ENCODE peak calls at places on chromosomes 13 and 19, in four cellular contexts. O, R, D and W are unnamed samples.
A peak's percentile ranks its signal among the peaks of the same experiment; 100 is the strongest.

GRCh38 chr19:45569619-45570421 is 14.8 kb downstream of the OPA3 start:
- DNase-seq in D (peak; percentile 70), O (peak; percentile 74), R (peak; percentile 45), W (peak; percentile 89)

GRCh38 chr13:44293354-44293753 is 80.3 kb upstream of the SERP2 start:
- DNase-seq in D (no peak), R (no peak), O (no peak), W (no peak)

GRCh38 chr19:58037927-58038687 is 4.3 kb downstream of the ZSCAN1 start:
- DNase-seq in O (no peak), D (no peak), R (no peak), W (peak; percentile 56)

GRCh38 chr19:45995715-45996385 is 583 bp downstream of the CCDC61 start:
- DNase-seq in O (no peak), R (no peak), D (peak; percentile 49), W (no peak)

GRCh38 chr19:35295792-35296462 is 4.0 kb downstream of the MAG start:
- DNase-seq in D (peak; percentile 66), R (no peak), O (no peak), W (peak; percentile 48)

GRCh38 chr13:25608181-25608580 is 236.4 kb downstream of the ATP8A2 start:
- DNase-seq in O (no peak), D (no peak), R (no peak), W (no peak)

GRCh38 chr19:16373539-16373938 is 48.9 kb downstream of the KLF2 start:
- DNase-seq in O (no peak), R (peak; percentile 70), D (no peak), W (no peak)

GRCh38 chr19:29889702-29890101 is 52.3 kb upstream of the URI1 start:
- DNase-seq in O (no peak), D (no peak), R (no peak), W (no peak)

GRCh38 chr19:18229474-18229873 is 3.2 kb upstream of the PDE4C start:
- DNase-seq in O (no peak), R (no peak), D (no peak), W (no peak)

GRCh38 chr19:47176071-47176626 is 45.5 kb downstream of the SAE1 start:
- DNase-seq in D (no peak), O (no peak), R (no peak), W (no peak)

GRCh38 chr19:55606817-55607216 is 1.4 kb downstream of the ZNF865 start:
- DNase-seq in O (no peak), D (no peak), R (no peak), W (no peak)

GRCh38 chr13:28872427-28873176 is 52.5 kb downstream of the MTUS2 start:
- DNase-seq in O (no peak), R (no peak), D (no peak), W (no peak)

GRCh38 chr19:43636121-43636683 is 3.4 kb downstream of the CADM4 start:
- DNase-seq in O (no peak), D (no peak), R (peak; percentile 24), W (peak; percentile 62)

GRCh38 chr13:64255988-64256387 is 2840.3 kb upstream of the PCDH20 start:
- DNase-seq in R (no peak), D (no peak), O (no peak), W (no peak)

GRCh38 chr19:50703915-50704548 is 15.6 kb downstream of the SHANK1 start:
- DNase-seq in D (peak; percentile 72), O (no peak), R (peak; percentile 10), W (no peak)

GRCh38 chr13:36764957-36765356 is 54.1 kb upstream of the RFXAP start:
- DNase-seq in D (no peak), R (no peak), O (no peak), W (no peak)

GRCh38 chr19:45575216-45575615 is 9.4 kb downstream of the OPA3 start:
- DNase-seq in D (no peak), O (no peak), R (no peak), W (no peak)

GRCh38 chr19:5789201-5789795 is 1.7 kb downstream of the DUS3L start:
- DNase-seq in R (no peak), O (peak; percentile 22), D (no peak), W (no peak)

GRCh38 chr13:47066261-47066660 is 169.4 kb upstream of the HTR2A start:
- DNase-seq in R (no peak), O (no peak), D (no peak), W (no peak)

GRCh38 chr13:95509521-95510315 is 42.8 kb upstream of the CLDN10 start:
- DNase-seq in R (no peak), O (no peak), D (no peak), W (no peak)

GRCh38 chr19:11194657-11195056 is 2.7 kb downstream of the KANK2 start:
- DNase-seq in D (no peak), O (no peak), R (no peak), W (no peak)

GRCh38 chr19:50331187-50332013 is 2.2 kb upstream of the KCNC3 start:
- DNase-seq in R (no peak), D (no peak), O (no peak), W (peak; percentile 64)

GRCh38 chr13:27353166-27353583 is 71.2 kb upstream of the GTF3A start:
- DNase-seq in D (no peak), R (peak; percentile 30), O (no peak), W (no peak)

GRCh38 chr13:114068723-114069322 is 63.6 kb downstream of the RASA3 start:
- DNase-seq in O (no peak), D (no peak), R (no peak), W (peak; percentile 18)

GRCh38 chr19:35211545-35212230 is 16.9 kb downstream of the FAM187B start:
- DNase-seq in O (no peak), R (peak; percentile 13), D (no peak), W (no peak)

GRCh38 chr19:54188224-54188871 is 1.0 kb downstream of the MBOAT7 start:
- DNase-seq in D (peak; percentile 84), R (no peak), O (no peak), W (peak; percentile 27)

GRCh38 chr19:50952890-50953289 is at the start of gene KLK5:
- DNase-seq in O (no peak), R (no peak), D (no peak), W (peak; percentile 21)

GRCh38 chr13:78660130-78660857 is 1.3 kb upstream of the OBI1 start:
- DNase-seq in R (peak; percentile 25), D (no peak), O (peak; percentile 47), W (no peak)

GRCh38 chr19:48470856-48471255 is 1.7 kb downstream of the CYTH2 start:
- DNase-seq in D (no peak), O (no peak), R (no peak), W (no peak)

GRCh38 chr13:74062933-74063332 is 71.3 kb downstream of the KLF12 start:
- DNase-seq in D (no peak), R (no peak), O (no peak), W (no peak)

GRCh38 chr19:35135389-35135909 is 590 bp upstream of the LGI4 start:
- DNase-seq in R (peak; percentile 65), D (peak; percentile 92), O (peak; percentile 98), W (peak; percentile 88)

GRCh38 chr19:13797870-13798269 is 2.6 kb downstream of the ZSWIM4 start:
- DNase-seq in O (no peak), D (no peak), R (no peak), W (no peak)

GRCh38 chr19:38870612-38871011 is 7.5 kb downstream of the RINL start:
- DNase-seq in O (no peak), R (no peak), D (no peak), W (no peak)
- TF ChIP-seq FOXJ3 in O (no peak), R (no peak), D (no peak), W (no peak)

GRCh38 chr13:21218351-21219043 is 42.0 kb downstream of the MRPL57 start:
- DNase-seq in O (no peak), D (no peak), R (no peak), W (no peak)
- TF ChIP-seq FOXJ3 in O (no peak), D (no peak), R (no peak), W (no peak)

GRCh38 chr13:50415428-50415827 is 400.2 kb downstream of the KCNRG start:
- DNase-seq in R (no peak), O (no peak), D (no peak), W (no peak)
- TF ChIP-seq FOXJ3 in R (no peak), O (no peak), D (no peak), W (no peak)

GRCh38 chr19:755063-755462 is 4.2 kb downstream of the MISP start:
- DNase-seq in R (no peak), D (no peak), O (no peak), W (no peak)

GRCh38 chr19:754530-754929 is 3.6 kb downstream of the MISP start:
- DNase-seq in R (no peak), O (no peak), D (no peak), W (no peak)

GRCh38 chr19:750640-751423 is at the start of gene MISP:
- DNase-seq in R (no peak), O (no peak), D (no peak), W (no peak)

GRCh38 chr19:751501-752341 is 809 bp downstream of the MISP start:
- DNase-seq in O (peak; percentile 59), D (peak; percentile 68), R (peak; percentile 53), W (no peak)

GRCh38 chr19:752652-753517 is 2.0 kb downstream of the MISP start:
- DNase-seq in O (no peak), D (no peak), R (peak; percentile 92), W (no peak)
- TF ChIP-seq FOXJ3 in O (no peak), D (no peak), R (no peak), W (no peak)

GRCh38 chr13:85632526-85633215 is 166.5 kb downstream of the SLITRK6 start:
- DNase-seq in D (no peak), O (no peak), R (no peak), W (no peak)
- TF ChIP-seq FOXJ3 in D (no peak), O (no peak), R (no peak), W (no peak)